ENCODE peak calls at places on chromosome 9, in four cellular contexts. P is cardiac fibroblast, G is HCT116, Y is Panc1. C is an unnamed sample.

GRCh38 chr9:91082709-91083108 is 279.0 kb downstream of the AUH start:
- DNase-seq in Y (no peak), P (no peak), G (no peak), C (no peak)

GRCh38 chr9:86494644-86495081 is 140.5 kb upstream of the TUT7 start:
- DNase-seq in P (peak), G (no peak), Y (no peak), C (no peak)

GRCh38 chr9:104374711-104375110 is 129.4 kb upstream of the OR13F1 start:
- DNase-seq in G (no peak), P (no peak), Y (no peak), C (no peak)

GRCh38 chr9:114981095-114981494 is 50.7 kb upstream of the TNFSF8 start:
- DNase-seq in G (no peak), Y (no peak), P (peak), C (no peak)

GRCh38 chr9:136047775-136048559 is 47.1 kb downstream of the NACC2 start:
- DNase-seq in Y (no peak), G (no peak), P (no peak), C (no peak)

GRCh38 chr9:69905291-69905690 is 84.7 kb downstream of the CFAP95 start:
- DNase-seq in Y (no peak), P (peak), G (no peak), C (no peak)

GRCh38 chr9:38235244-38235643 is 157.3 kb upstream of the ALDH1B1 start:
- DNase-seq in P (no peak), Y (no peak), G (no peak), C (no peak)

GRCh38 chr9:130445268-130445983 is 665 bp downstream of the ASS1 start:
- DNase-seq in P (peak), G (no peak), Y (no peak), C (peak)

DNA sequence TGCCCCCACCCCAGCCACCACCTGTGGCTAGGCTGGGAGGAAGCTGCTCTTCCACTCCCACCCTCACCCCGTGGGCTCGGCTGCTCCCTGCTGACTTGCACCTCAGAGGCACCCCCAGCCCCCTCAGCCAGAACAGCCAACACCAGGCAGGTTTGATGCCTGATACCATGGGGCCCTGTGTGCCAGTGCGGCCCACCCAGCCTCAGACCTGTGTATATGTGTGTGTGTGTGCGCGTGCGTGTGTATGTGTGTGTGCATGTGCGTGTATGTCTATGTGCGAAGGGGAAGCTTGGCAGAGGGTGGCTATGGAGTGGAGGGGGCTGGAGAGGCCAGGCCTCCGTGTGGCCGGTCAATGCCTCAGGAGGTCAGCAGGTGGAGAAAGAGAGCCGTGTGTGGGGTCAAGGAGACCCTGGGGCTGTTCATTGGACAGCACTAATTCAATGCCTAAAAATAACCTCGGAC is 16.6 kb upstream of the DAB2IP start:
- DNase-seq in Y (no peak), P (peak), G (no peak), C (no peak)
- TF ChIP-seq CTCF in Y (peak), P (peak), G (peak), C (peak)

GRCh38 chr9:87498046-87498815 is 564 bp downstream of the DAPK1 start:
- DNase-seq in P (peak), Y (no peak), G (no peak), C (peak)
- TF ChIP-seq CTCF in P (peak), Y (no peak), G (no peak), C (peak)

GRCh38 chr9:8855046-8855445 is 1055.5 kb upstream of the DMAC1 start:
- DNase-seq in Y (no peak), P (peak), G (no peak), C (no peak)
- TF ChIP-seq CTCF in Y (peak), P (peak), G (no peak), C (no peak)

DNA sequence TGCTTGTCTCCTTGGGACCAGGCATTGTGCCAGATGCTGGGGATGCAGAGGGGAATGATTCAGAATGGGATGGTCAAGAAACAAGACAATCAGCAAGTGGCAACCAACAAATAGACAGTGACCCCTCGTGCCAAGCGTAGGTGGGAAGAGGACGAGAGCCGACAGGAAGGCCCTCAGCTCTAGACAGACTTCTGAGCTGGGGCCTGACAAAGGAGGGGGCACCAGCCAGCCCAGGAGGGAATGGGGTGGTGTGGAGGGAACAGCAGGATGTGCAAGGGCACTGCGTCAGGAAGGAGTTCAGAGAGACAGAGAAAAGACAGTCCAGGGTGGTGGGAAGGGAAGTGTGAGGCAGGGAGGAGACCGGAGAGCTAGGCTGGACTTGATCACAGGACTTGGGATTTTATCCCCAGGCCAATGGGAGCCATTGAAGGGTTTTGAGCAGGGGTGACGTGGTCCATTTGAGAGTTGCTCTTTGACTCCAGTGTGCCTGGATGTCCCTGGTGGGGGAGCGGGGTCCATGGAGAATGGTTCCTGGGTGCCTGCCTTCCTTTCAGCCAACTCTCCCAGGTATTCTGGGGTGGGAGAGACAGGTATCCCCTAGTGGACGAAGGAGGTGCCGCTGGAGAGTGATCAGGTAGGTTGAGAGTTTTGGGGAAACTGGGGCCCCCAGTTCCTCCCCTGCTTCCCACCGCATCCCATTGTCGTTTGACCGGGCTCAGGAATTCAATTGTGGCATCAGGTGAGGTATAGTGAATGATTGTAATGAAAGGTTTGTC is 79.3 kb upstream of the ZNF618 start:
- DNase-seq in G (no peak), P (no peak), Y (no peak), C (no peak)
- TF ChIP-seq CTCF in G (no peak), P (no peak), Y (no peak), C (no peak)

GRCh38 chr9:365451-365850 is 150.8 kb downstream of the DOCK8 start:
- DNase-seq in P (no peak), Y (no peak), G (no peak), C (no peak)

GRCh38 chr9:362936-363335 is 148.3 kb downstream of the DOCK8 start:
- DNase-seq in G (no peak), P (no peak), Y (no peak), C (no peak)

GRCh38 chr9:370081-370480 is 155.4 kb downstream of the DOCK8 start:
- DNase-seq in G (no peak), P (no peak), Y (no peak), C (no peak)

GRCh38 chr9:371349-371748 is 156.7 kb downstream of the DOCK8 start:
- DNase-seq in G (no peak), Y (no peak), P (peak), C (no peak)

GRCh38 chr9:366620-367019 is 152.0 kb downstream of the DOCK8 start:
- DNase-seq in Y (no peak), G (no peak), P (no peak), C (no peak)
- TF ChIP-seq CTCF in Y (no peak), G (no peak), P (no peak), C (no peak)

GRCh38 chr9:107856633-107857032 is 367.1 kb upstream of the KLF4 start:
- DNase-seq in G (no peak), P (no peak), Y (no peak), C (no peak)
- TF ChIP-seq CTCF in G (no peak), P (no peak), Y (no peak), C (no peak)

GRCh38 chr9:124394596-124394995 is 20.6 kb downstream of the PSMB7 start:
- DNase-seq in P (no peak), G (no peak), Y (no peak), C (no peak)
- TF ChIP-seq CTCF in P (no peak), G (peak), Y (peak), C (no peak)

DNA sequence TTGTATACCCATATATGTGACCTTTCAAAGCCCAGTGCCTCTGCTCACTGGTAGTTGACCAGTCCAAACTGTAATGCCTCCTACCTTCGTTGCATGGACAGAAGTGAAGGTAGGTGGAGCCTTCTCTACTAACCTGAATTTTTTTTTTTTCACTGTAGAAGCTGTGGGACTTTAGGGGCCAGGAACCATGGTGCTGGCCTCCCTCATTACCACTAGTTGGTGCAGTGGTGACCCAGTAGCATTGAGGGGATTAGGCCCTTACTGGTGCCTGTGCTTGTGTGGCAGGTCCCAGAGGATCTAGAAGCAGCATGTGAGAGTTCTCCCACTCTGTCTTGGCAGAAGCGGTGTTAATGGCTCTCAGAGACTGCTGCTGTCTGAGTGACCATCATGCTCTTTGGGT is 2.3 kb downstream of the RALGPS1 start:
- DNase-seq in G (peak), Y (no peak), P (no peak), C (no peak)
- TF ChIP-seq CTCF in G (no peak), Y (no peak), P (no peak), C (no peak)

GRCh38 chr9:109584205-109584604 is 86.1 kb upstream of the PTPN3 start:
- DNase-seq in Y (no peak), P (no peak), G (no peak), C (no peak)
- TF ChIP-seq CTCF in Y (no peak), P (no peak), G (no peak), C (no peak)

C was measured in upper lobe of left lung.